ENCODE peak calls at places on chromosomes 5 and 9, in ten cellular contexts. X, B, V, Q, K, N, F, L, S and Y are unnamed samples.

GRCh38 chr5:3010953-3011763 is 259.7 kb upstream of the IRX2 start:
- DNase-seq in V (peak; percentile 11), B (no peak), S (no peak), K (no peak), L (no peak), Q (no peak), F (no peak), X (no peak), N (no peak), Y (no peak)

GRCh38 chr5:14143843-14144585 is 872 bp downstream of the TRIO start:
- DNase-seq in F (peak; percentile 56), X (peak; percentile 49), Q (peak; percentile 60), S (no peak), L (no peak), V (peak; percentile 75), K (no peak), B (peak; percentile 68), N (no peak), Y (no peak)

GRCh38 chr9:127361561-127361960 is 35.4 kb upstream of the SLC2A8 start:
- DNase-seq in B (no peak), K (no peak), Q (peak; percentile 7), S (no peak), N (no peak), F (no peak), X (no peak), V (no peak), L (no peak), Y (no peak)

GRCh38 chr5:161676109-161676508 is 9.4 kb upstream of the GABRA6 start:
- DNase-seq in Q (no peak), F (no peak), B (no peak), S (no peak), N (no peak), K (no peak), X (no peak), V (no peak), L (no peak), Y (no peak)

GRCh38 chr9:97749928-97750327 is 52.8 kb upstream of the XPA start:
- DNase-seq in Q (no peak), N (no peak), K (no peak), S (no peak), V (no peak), X (no peak), B (no peak), F (no peak), L (no peak), Y (no peak)

GRCh38 chr5:96868603-96869371 is 7.5 kb upstream of the ERAP2 start:
- DNase-seq in B (no peak), F (peak; percentile 83), S (peak; percentile 61), K (peak; percentile 86), Q (no peak), L (no peak), N (no peak), V (no peak), X (no peak), Y (no peak)

GRCh38 chr5:134873494-134873893 is 677 bp upstream of the TXNDC15 start:
- DNase-seq in L (no peak), K (no peak), Q (no peak), F (no peak), B (no peak), X (no peak), S (no peak), N (no peak), V (no peak), Y (no peak)

GRCh38 chr5:166582416-166582815 is 1709.0 kb upstream of the WWC1 start:
- DNase-seq in N (no peak), V (no peak), S (no peak), B (no peak), Q (no peak), F (no peak), L (no peak), X (no peak), K (peak; percentile 2), Y (no peak)

GRCh38 chr5:149474198-149474597 is 77.0 kb downstream of the CSNK1A1 start:
- DNase-seq in Q (peak; percentile 84), N (no peak), X (no peak), K (no peak), V (peak; percentile 59), F (no peak), S (no peak), L (no peak), B (peak; percentile 73), Y (no peak)

GRCh38 chr5:55551904-55552303 is 17.1 kb upstream of the PLPP1 start:
- DNase-seq in L (no peak), K (no peak), B (no peak), F (no peak), Q (no peak), S (no peak), N (no peak), X (no peak), V (no peak), Y (no peak)

GRCh38 chr5:139381837-139382361 is 1.2 kb downstream of the SLC23A1 start:
- DNase-seq in S (no peak), N (no peak), L (no peak), B (peak; percentile 55), F (no peak), K (no peak), V (peak; percentile 60), Q (no peak), X (no peak), Y (no peak)

GRCh38 chr9:116687762-116688160 is 656 bp downstream of the TRIM32 start:
- DNase-seq in F (peak; percentile 19), V (no peak), X (no peak), Q (no peak), N (no peak), B (no peak), L (no peak), S (no peak), K (no peak), Y (no peak)

GRCh38 chr5:133582971-133583370 is 29.4 kb downstream of the FSTL4 start:
- DNase-seq in L (no peak), X (no peak), V (peak; percentile 28), S (no peak), N (no peak), B (no peak), F (no peak), Q (no peak), K (no peak), Y (no peak)

GRCh38 chr5:135186662-135187522 is 152.9 kb upstream of the PITX1 start:
- DNase-seq in F (no peak), X (no peak), N (no peak), S (no peak), L (no peak), B (no peak), V (no peak), Q (peak; percentile 55), K (no peak), Y (no peak)

GRCh38 chr9:105415344-105415980 is 32.4 kb upstream of the FSD1L start:
- DNase-seq in L (no peak), V (no peak), X (no peak), Q (peak; percentile 45), S (no peak), B (peak; percentile 65), K (peak; percentile 70), F (peak; percentile 70), N (peak; percentile 28), Y (peak; percentile 37)

GRCh38 chr5:115214541-115214940 is 44.8 kb upstream of the TRIM36 start:
- DNase-seq in B (no peak), S (peak; percentile 32), Q (no peak), L (no peak), X (no peak), N (no peak), K (no peak), F (no peak), V (no peak), Y (no peak)

GRCh38 chr5:120528609-120529008 is 64.5 kb downstream of the PRR16 start:
- DNase-seq in V (no peak), F (no peak), N (no peak), S (no peak), K (no peak), X (no peak), Q (no peak), B (no peak), L (no peak), Y (no peak)

GRCh38 chr9:113519401-113520108 is 56.0 kb downstream of the RGS3 start:
- DNase-seq in F (no peak), L (no peak), V (no peak), B (no peak), Q (no peak), N (no peak), K (peak; percentile 8), S (no peak), X (no peak), Y (no peak)

DNA sequence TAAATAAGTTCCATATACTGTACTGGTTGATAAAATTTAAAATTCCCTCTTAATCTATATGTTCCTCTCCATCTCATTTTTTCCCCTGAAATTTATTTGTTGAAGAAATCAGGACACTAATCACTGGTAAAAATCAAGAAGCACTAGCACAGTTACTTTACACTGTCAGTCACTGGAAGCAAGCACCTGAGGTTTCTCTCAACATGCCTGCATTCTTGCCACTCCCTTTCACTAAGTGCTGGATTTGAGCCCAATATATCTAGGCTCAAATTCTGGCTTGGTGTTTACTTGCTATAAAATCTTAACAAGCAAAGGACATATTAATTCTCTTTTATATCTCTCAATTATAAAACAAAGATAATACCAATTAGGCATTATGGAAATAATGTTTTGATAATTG is 58.7 kb downstream of the DIAPH1 start:
- DNase-seq in F (peak; percentile 42), V (no peak), S (no peak), L (peak; percentile 46), X (no peak), K (peak; percentile 53), N (no peak), B (no peak), Q (no peak), Y (peak; percentile 19)
- H3K4me3 ChIP-seq in F (peak overlapping the region; percentile 13), V (peak overlapping the region; percentile 18), S (no peak overlapping the region), L (no peak overlapping the region), X (peak overlapping the region; percentile 47), K (no peak overlapping the region), N (no peak overlapping the region), B (peak overlapping the region; percentile 13), Q (no peak overlapping the region), Y (no peak overlapping the region)

GRCh38 chr9:136050266-136050705 is 44.8 kb downstream of the NACC2 start:
- DNase-seq in X (no peak), Q (no peak), B (no peak), F (no peak), K (no peak), V (peak; percentile 68), S (no peak), N (no peak), L (no peak), Y (no peak)
- H3K4me3 ChIP-seq in X (no peak overlapping the region), Q (no peak overlapping the region), B (peak overlapping the region; percentile 65), F (no peak overlapping the region), K (peak overlapping the region; percentile 52), V (no peak overlapping the region), S (peak overlapping the region; percentile 67), N (no peak overlapping the region), L (peak overlapping the region; percentile 74), Y (peak overlapping the region; percentile 56)

DNA sequence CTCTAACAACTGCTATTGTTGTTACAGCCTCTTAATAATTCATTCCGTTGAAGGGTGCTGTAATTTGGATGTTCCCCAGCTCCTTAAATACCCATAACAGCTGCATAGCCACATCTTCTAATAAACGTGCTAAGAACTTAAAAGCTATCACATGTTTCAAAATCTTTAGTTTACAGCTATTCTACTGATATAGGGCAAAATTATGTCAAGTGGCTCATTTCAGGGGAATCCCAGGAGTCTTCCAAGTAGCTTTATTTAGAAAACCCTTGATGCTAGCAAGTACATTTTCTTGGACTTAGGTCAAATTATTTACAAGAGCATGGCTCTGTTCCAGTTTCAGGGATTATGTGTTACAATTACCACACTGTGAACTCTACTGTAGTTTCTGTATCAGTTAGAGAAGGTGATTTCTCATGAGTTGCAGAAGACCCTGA is 990.4 kb upstream of the ACO1 start:
- DNase-seq in S (no peak), X (no peak), B (no peak), L (peak; percentile 97), N (no peak), V (no peak), Q (no peak), K (peak; percentile 81), F (peak; percentile 71), Y (peak; percentile 60)
- H3K4me3 ChIP-seq in S (no peak overlapping the region), X (no peak overlapping the region), B (no peak overlapping the region), L (no peak overlapping the region), N (no peak overlapping the region), V (no peak overlapping the region), Q (no peak overlapping the region), K (no peak overlapping the region), F (no peak overlapping the region), Y (no peak overlapping the region)

GRCh38 chr9:131845286-131846011 is 105.6 kb upstream of the RAPGEF1 start:
- DNase-seq in N (no peak), Q (no peak), S (no peak), F (no peak), K (no peak), V (no peak), L (no peak), X (no peak), B (no peak), Y (no peak)
- H3K4me3 ChIP-seq in N (no peak overlapping the region), Q (no peak overlapping the region), S (no peak overlapping the region), F (no peak overlapping the region), K (no peak overlapping the region), V (no peak overlapping the region), L (no peak overlapping the region), X (no peak overlapping the region), B (no peak overlapping the region), Y (no peak overlapping the region)